ENCODE peak calls at places on chromosomes 4 and X, in seven cellular contexts. L is neural progenitor cell, Q is keratinocyte, I is endodermal cell, M is tibial artery, A is cardiac muscle cell, P is lung. K is an unnamed sample. For H3K4me1, the result is how much of the 10 kb centered on the place peaks cover.

GRCh38 chrX:54043696-54044125 is 562 bp downstream of the PHF8 start:
- DNase-seq in L (peak), Q (no peak), I (peak), M (no peak), A (no peak), P (peak), K (no peak)

GRCh38 chr4:122224348-122224747 is 72.2 kb downstream of the BLTP1 start:
- DNase-seq in L (peak), Q (no peak), I (peak), M (no peak), A (peak), P (no peak), K (no peak)

GRCh38 chr4:61320154-61320553 is 120.0 kb downstream of the ADGRL3 start:
- DNase-seq in L (no peak), Q (no peak), I (no peak), M (no peak), A (no peak), P (no peak), K (no peak)

GRCh38 chr4:3257125-3257690 is 8.2 kb downstream of the MSANTD1 start:
- DNase-seq in L (no peak), Q (peak), I (peak), M (peak), A (no peak), P (no peak), K (no peak)

GRCh38 chrX:87299563-87300160 is 217.9 kb upstream of the KLHL4 start:
- DNase-seq in L (peak), Q (no peak), I (no peak), M (no peak), A (peak), P (no peak), K (no peak)

GRCh38 chr4:85209161-85209560 is 242.7 kb upstream of the WDFY3 start:
- DNase-seq in L (no peak), Q (no peak), I (no peak), M (no peak), A (peak), P (no peak), K (no peak)

GRCh38 chrX:119417842-119418241 is 18.7 kb downstream of the SLC25A43 start:
- DNase-seq in L (no peak), Q (no peak), I (no peak), M (no peak), A (peak), P (no peak), K (no peak)

GRCh38 chrX:26925088-26925487 is 538.1 kb downstream of the PPP4R3C start:
- DNase-seq in L (no peak), Q (no peak), I (no peak), M (no peak), A (no peak), P (no peak), K (no peak)

GRCh38 chr4:41213563-41214157 is 682 bp downstream of the APBB2 start:
- DNase-seq in L (no peak), Q (no peak), I (no peak), M (peak), A (peak), P (no peak), K (peak)

GRCh38 chr4:189081831-189082230 is 858.8 kb upstream of the FRG1 start:
- DNase-seq in L (no peak), Q (no peak), I (no peak), M (no peak), A (no peak), P (no peak), K (no peak)

GRCh38 chrX:150893936-150894335 is 4.5 kb downstream of the CD99L2 start:
- DNase-seq in L (no peak), Q (no peak), I (no peak), M (no peak), A (peak), P (no peak), K (no peak)

GRCh38 chr4:74531952-74532794 is 87.2 kb downstream of the AREG start:
- DNase-seq in L (peak), Q (no peak), I (peak), M (no peak), A (peak), P (no peak), K (no peak)

GRCh38 chr4:74874785-74875367 is 58.0 kb upstream of the PARM1 start:
- DNase-seq in L (peak), Q (peak), I (peak), M (no peak), A (peak), P (peak), K (no peak)

GRCh38 chrX:42117318-42117717 is 194.0 kb upstream of the CASK start:
- DNase-seq in L (no peak), Q (no peak), I (no peak), M (no peak), A (no peak), P (no peak), K (no peak)

GRCh38 chrX:37378399-37378798 is 29.2 kb downstream of the PRRG1 start:
- DNase-seq in L (peak), Q (no peak), I (no peak), M (no peak), A (peak), P (no peak), K (no peak)

GRCh38 chrX:40266490-40267333 is 169.0 kb upstream of the BCOR start:
- DNase-seq in L (peak), Q (no peak), I (peak), M (peak), A (peak), P (peak), K (peak)

GRCh38 chrX:140501321-140501720 is 3.5 kb downstream of the SOX3 start:
- DNase-seq in L (peak), Q (no peak), I (peak), M (no peak), A (no peak), P (no peak), K (no peak)

GRCh38 chr4:111923786-111924185 is 221.5 kb upstream of the FAM241A start:
- DNase-seq in L (no peak), Q (no peak), I (no peak), M (no peak), A (no peak), P (no peak), K (no peak)

GRCh38 chr4:101256222-101256621 is 91.1 kb downstream of the PPP3CA start:
- DNase-seq in L (no peak), Q (no peak), I (no peak), M (no peak), A (no peak), P (no peak), K (no peak)

GRCh38 chrX:25021132-25021498 is 5.3 kb upstream of the ARX start:
- DNase-seq in L (no peak), Q (no peak), I (no peak), M (no peak), A (no peak), P (no peak), K (no peak)

GRCh38 chr4:55398966-55399365 is 3.2 kb downstream of the TMEM165 start:
- DNase-seq in L (peak), Q (no peak), I (no peak), M (no peak), A (peak), P (no peak), K (no peak)

GRCh38 chrX:107827137-107827831 is 1.6 kb downstream of the MID2 start:
- DNase-seq in L (no peak), Q (no peak), I (no peak), M (no peak), A (peak), P (no peak), K (no peak)

GRCh38 chr4:139887962-139888735 is 222.5 kb downstream of the MGST2 start:
- DNase-seq in L (no peak), Q (peak), I (peak), M (no peak), A (no peak), P (peak), K (no peak)

GRCh38 chr4:161496-162284 is 37.4 kb downstream of the ZNF718 start:
- DNase-seq in L (no peak), Q (no peak), I (no peak), M (no peak), A (no peak), P (no peak), K (no peak)

GRCh38 chr4:7513731-7514130 is 79.0 kb upstream of the PSAPL1 start:
- DNase-seq in L (no peak), Q (no peak), I (no peak), M (no peak), A (peak), P (no peak), K (no peak)

GRCh38 chr4:40579983-40580382 is 49.7 kb downstream of the RBM47 start:
- DNase-seq in L (no peak), Q (peak), I (no peak), M (no peak), A (peak), P (no peak), K (no peak)

GRCh38 chr4:71304289-71304850 is 34.5 kb upstream of the SLC4A4 start:
- DNase-seq in L (no peak), Q (no peak), I (no peak), M (no peak), A (no peak), P (no peak), K (no peak)

GRCh38 chrX:23003121-23003520 is 3.4 kb downstream of the DDX53 start:
- DNase-seq in L (no peak), Q (no peak), I (no peak), M (no peak), A (peak), P (no peak), K (no peak)

GRCh38 chr4:8262637-8263322 is 6.8 kb upstream of the HTRA3 start:
- DNase-seq in L (peak), Q (no peak), I (no peak), M (no peak), A (no peak), P (no peak), K (no peak)

GRCh38 chrX:22575161-22575845 is 302.6 kb downstream of the CBLL2 start:
- DNase-seq in L (no peak), Q (no peak), I (no peak), M (no peak), A (no peak), P (no peak), K (no peak)

GRCh38 chrX:112997991-112998390 is 157.4 kb upstream of the AMOT start:
- DNase-seq in L (peak), Q (no peak), I (peak), M (no peak), A (no peak), P (no peak), K (no peak)

GRCh38 chr4:71860643-71861042 is 76.8 kb upstream of the GC start:
- DNase-seq in L (peak), Q (no peak), I (peak), M (no peak), A (no peak), P (no peak), K (no peak)

GRCh38 chr4:57405359-57405758 is 295.2 kb upstream of the IGFBP7 start:
- DNase-seq in L (no peak), Q (peak), I (no peak), M (no peak), A (no peak), P (no peak), K (no peak)

GRCh38 chr4:56752985-56753384 is 68.5 kb downstream of the SPINK2 start:
- DNase-seq in L (no peak), Q (no peak), I (no peak), M (no peak), A (no peak), P (no peak), K (no peak)

GRCh38 chr4:149911371-149911770 is 95.7 kb upstream of the IQCM start:
- DNase-seq in L (no peak), Q (no peak), I (no peak), M (no peak), A (no peak), P (no peak), K (no peak)

GRCh38 chr4:149911995-149912394 is 96.4 kb upstream of the IQCM start:
- DNase-seq in L (no peak), Q (no peak), I (no peak), M (no peak), A (no peak), P (no peak), K (no peak)

GRCh38 chr4:149910604-149911367 is 95.1 kb upstream of the IQCM start:
- DNase-seq in L (no peak), Q (no peak), I (no peak), M (no peak), A (no peak), P (no peak), K (no peak)

GRCh38 chr4:149914101-149914500 is 98.5 kb upstream of the IQCM start:
- DNase-seq in L (no peak), Q (no peak), I (no peak), M (no peak), A (no peak), P (no peak), K (no peak)

GRCh38 chr4:149914521-149915115 is 99.0 kb upstream of the IQCM start:
- DNase-seq in L (peak), Q (no peak), I (peak), M (no peak), A (peak), P (no peak), K (no peak)
- TF ChIP-seq CTCF in L (peak), Q (peak), I (peak), M (peak), A (peak), P (no peak), K (peak)

GRCh38 chr4:147809171-147809570 is 77.3 kb downstream of the ARHGAP10 start:
- DNase-seq in L (no peak), Q (no peak), I (no peak), M (no peak), A (no peak), P (no peak), K (no peak)
- H3K4me1 ChIP-seq in L (under half), Q (under half), I (under half), M (half or more), A (under half), P (under half), K (under half)

DNA sequence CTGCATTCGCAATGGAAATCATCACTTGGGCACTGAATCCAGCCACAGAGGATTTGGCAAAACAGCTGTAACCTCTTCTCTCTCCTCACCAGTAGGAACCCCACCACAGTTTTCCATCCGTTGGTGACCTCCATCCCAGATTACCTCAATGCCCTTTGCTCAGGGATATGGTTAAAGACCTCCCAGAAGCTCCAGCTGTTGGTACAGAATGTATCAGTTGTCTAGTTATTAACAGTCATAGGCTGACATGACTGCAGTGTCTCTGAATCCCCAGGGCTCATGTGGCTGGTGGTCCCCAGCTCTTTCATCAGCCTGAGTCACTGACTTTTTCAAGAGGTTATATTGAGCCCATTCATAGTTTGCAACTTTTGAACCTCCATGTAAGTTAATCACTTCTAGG is 189.8 kb upstream of the HHIP start:
- DNase-seq in L (no peak), Q (no peak), I (no peak), M (no peak), A (no peak), P (no peak), K (no peak)
- TF ChIP-seq CTCF in L (no peak), Q (no peak), I (no peak), M (no peak), A (no peak), P (no peak), K (no peak)

GRCh38 chrX:122046815-122047214 is 999.4 kb downstream of the GLUD2 start:
- DNase-seq in L (no peak), Q (no peak), I (no peak), M (no peak), A (no peak), P (no peak), K (no peak)
- H3K4me1 ChIP-seq in L (under half), Q (under half), I (under half), M (under half), A (under half), P (under half), K (under half)

GRCh38 chrX:149877636-149878035 is 3.3 kb upstream of the MAGEA8 start:
- DNase-seq in L (no peak), Q (no peak), I (no peak), M (no peak), A (no peak), P (no peak), K (no peak)

GRCh38 chrX:149877157-149877556 is 3.8 kb upstream of the MAGEA8 start:
- DNase-seq in L (no peak), Q (no peak), I (no peak), M (no peak), A (no peak), P (no peak), K (no peak)

DNA sequence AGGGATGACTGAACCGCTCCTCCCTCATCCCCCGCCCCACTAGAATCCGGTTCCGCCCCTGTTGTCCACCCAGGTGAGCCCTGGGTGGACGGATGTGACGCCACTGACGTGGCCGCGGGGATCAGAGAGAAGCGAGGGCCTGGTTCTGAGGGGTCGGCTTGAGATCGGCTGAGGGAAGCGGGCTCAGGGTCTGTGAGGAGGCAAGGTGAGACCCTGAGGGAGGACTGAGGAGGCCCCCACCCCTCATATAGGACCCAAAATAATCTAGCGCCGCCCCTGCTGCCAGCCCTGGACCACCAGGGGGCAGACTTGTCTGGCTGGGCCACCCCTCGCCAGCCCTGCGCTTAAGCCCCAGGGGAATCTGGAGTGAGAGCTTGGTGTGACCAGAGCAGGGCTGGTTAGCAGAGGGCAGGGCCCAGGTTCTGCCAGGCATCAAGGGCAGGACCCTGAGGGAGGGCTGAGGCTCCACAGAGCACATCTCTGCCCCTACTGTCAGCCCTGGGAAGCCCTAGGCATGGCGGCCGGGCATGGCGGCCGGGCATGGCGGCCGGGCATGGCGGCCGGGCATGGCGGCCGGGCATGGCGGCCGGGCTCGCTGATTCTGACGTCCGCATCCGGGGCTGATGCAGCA is at the start of gene MAGEA8:
- DNase-seq in L (peak), Q (no peak), I (peak), M (no peak), A (no peak), P (no peak), K (no peak)
- TF ChIP-seq CTCF in L (peak), Q (peak), I (peak), M (no peak), A (no peak), P (no peak), K (no peak)

K was measured in sigmoid colon.